ENCODE peak calls at places on chromosomes 7 and 10, in four cellular contexts. Z is HEK293T, L is activated T-helper 1 cell treated with Interleukin-2 at 50 U/mL for 16 hours, U is HCT116. Y is an unnamed sample.

GRCh38 chr7:154503962-154504550 is 451.9 kb downstream of the DPP6 start:
- DNase-seq in U (peak; percentile 22), Z (peak; percentile 39), L (no peak), Y (no peak)

GRCh38 chr7:18429547-18429946 is 66.0 kb upstream of the HDAC9 start:
- DNase-seq in Z (no peak), U (no peak), L (no peak), Y (no peak)

GRCh38 chr10:11742009-11742778 is at the start of gene ECHDC3:
- DNase-seq in L (peak; percentile 29), U (no peak), Z (no peak), Y (peak; percentile 39)

GRCh38 chr7:135210818-135211178 is 528 bp downstream of the WDR91 start:
- DNase-seq in L (no peak), Z (no peak), U (no peak), Y (no peak)

GRCh38 chr10:75404335-75405200 is 3.0 kb upstream of the ZNF503 start:
- DNase-seq in U (no peak), Z (no peak), L (no peak), Y (no peak)

GRCh38 chr7:107103369-107103768 is 58.9 kb downstream of the PRKAR2B start:
- DNase-seq in L (no peak), Z (no peak), U (no peak), Y (no peak)

GRCh38 chr10:72097448-72098300 is 9.3 kb upstream of the SPOCK2 start:
- DNase-seq in U (peak; percentile 68), Z (no peak), L (no peak), Y (no peak)

GRCh38 chr10:13206546-13207443 is 27.4 kb downstream of the UCMA start:
- DNase-seq in L (no peak), U (peak; percentile 13), Z (no peak), Y (no peak)

GRCh38 chr10:31822616-31823318 is 105.9 kb downstream of the ARHGAP12 start:
- DNase-seq in U (no peak), Z (no peak), L (no peak), Y (no peak)

GRCh38 chr10:33238643-33239042 is 95.8 kb downstream of the NRP1 start:
- DNase-seq in L (no peak), Z (no peak), U (no peak), Y (no peak)

GRCh38 chr7:33287738-33288137 is 158.4 kb downstream of the BBS9 start:
- DNase-seq in U (no peak), Z (no peak), L (no peak), Y (no peak)

Y was measured in effector memory CD4-positive, alpha-beta T cell.